ENCODE peak calls at places on chromosomes 2 and 18, in six cellular contexts. One of them, this sample, is unnamed. For H3K4me1, the result is how much of the 10 kb centered on the place peaks cover.

GRCh38 chr2:179857236-179857635 is 4.2 kb downstream of the ZNF385B start:
- DNase-seq in neural progenitor cell: peak
- DNase-seq in adipocyte: no peak
- DNase-seq in IMR-90: no peak
- DNase-seq in K562: no peak
- DNase-seq in astrocyte: no peak
- DNase-seq in this sample: no peak

GRCh38 chr2:161030260-161031063 is 129.8 kb upstream of the TANK start:
- DNase-seq in neural progenitor cell: no peak
- DNase-seq in adipocyte: peak
- DNase-seq in astrocyte: peak
- DNase-seq in IMR-90: peak
- DNase-seq in K562: no peak
- DNase-seq in this sample: no peak

GRCh38 chr18:74331404-74331803 is 15.8 kb downstream of the C18orf63 start:
- DNase-seq in IMR-90: peak
- DNase-seq in adipocyte: peak
- DNase-seq in astrocyte: peak
- DNase-seq in neural progenitor cell: peak
- DNase-seq in K562: peak
- DNase-seq in this sample: no peak

GRCh38 chr2:231039294-231039664 is 2.0 kb downstream of the C2orf72 start:
- DNase-seq in IMR-90: no peak
- DNase-seq in adipocyte: no peak
- DNase-seq in astrocyte: no peak
- DNase-seq in K562: no peak
- DNase-seq in neural progenitor cell: no peak
- DNase-seq in this sample: no peak

GRCh38 chr2:239105234-239105633 is 257.3 kb downstream of the TWIST2 start:
- DNase-seq in IMR-90: no peak
- DNase-seq in K562: no peak
- DNase-seq in adipocyte: no peak
- DNase-seq in astrocyte: no peak
- DNase-seq in neural progenitor cell: no peak
- DNase-seq in this sample: no peak

GRCh38 chr2:219368690-219369108 is 19.0 kb downstream of the DNPEP start:
- DNase-seq in adipocyte: peak
- DNase-seq in neural progenitor cell: no peak
- DNase-seq in astrocyte: peak
- DNase-seq in IMR-90: peak
- DNase-seq in K562: no peak
- DNase-seq in this sample: no peak

GRCh38 chr2:174486614-174487535 is at the start of gene GPR155:
- DNase-seq in K562: peak
- DNase-seq in adipocyte: peak
- DNase-seq in neural progenitor cell: peak
- DNase-seq in IMR-90: peak
- DNase-seq in astrocyte: peak
- DNase-seq in this sample: peak

GRCh38 chr2:160279813-160280465 is 79.9 kb upstream of the ITGB6 start:
- DNase-seq in IMR-90: peak
- DNase-seq in neural progenitor cell: no peak
- DNase-seq in adipocyte: no peak
- DNase-seq in K562: no peak
- DNase-seq in astrocyte: peak
- DNase-seq in this sample: no peak

GRCh38 chr2:5846881-5847280 is 154.7 kb downstream of the SOX11 start:
- DNase-seq in adipocyte: peak
- DNase-seq in IMR-90: peak
- DNase-seq in K562: no peak
- DNase-seq in astrocyte: peak
- DNase-seq in neural progenitor cell: no peak
- DNase-seq in this sample: no peak

GRCh38 chr2:160384791-160385190 is 108.8 kb downstream of the RBMS1 start:
- DNase-seq in neural progenitor cell: no peak
- DNase-seq in adipocyte: no peak
- DNase-seq in IMR-90: no peak
- DNase-seq in astrocyte: no peak
- DNase-seq in K562: no peak
- DNase-seq in this sample: no peak

GRCh38 chr2:173452436-173452835 is 97.8 kb downstream of the CDCA7 start:
- DNase-seq in adipocyte: no peak
- DNase-seq in K562: no peak
- DNase-seq in astrocyte: no peak
- DNase-seq in IMR-90: no peak
- DNase-seq in neural progenitor cell: peak
- DNase-seq in this sample: no peak

GRCh38 chr2:20579866-20580265 is 71.0 kb downstream of the HS1BP3 start:
- DNase-seq in adipocyte: no peak
- DNase-seq in K562: no peak
- DNase-seq in neural progenitor cell: no peak
- DNase-seq in IMR-90: no peak
- DNase-seq in astrocyte: no peak
- DNase-seq in this sample: no peak

GRCh38 chr2:26477911-26478253 is at the start of gene OTOF:
- DNase-seq in neural progenitor cell: no peak
- DNase-seq in astrocyte: peak
- DNase-seq in IMR-90: peak
- DNase-seq in K562: no peak
- DNase-seq in adipocyte: peak
- DNase-seq in this sample: no peak

GRCh38 chr2:189698020-189698887 is 23.8 kb downstream of the ANKAR start:
- DNase-seq in astrocyte: peak
- DNase-seq in IMR-90: peak
- DNase-seq in neural progenitor cell: peak
- DNase-seq in K562: peak
- DNase-seq in adipocyte: peak
- DNase-seq in this sample: peak

GRCh38 chr2:30149976-30150375 is 3.2 kb downstream of the YPEL5 start:
- DNase-seq in neural progenitor cell: no peak
- DNase-seq in K562: no peak
- DNase-seq in adipocyte: no peak
- DNase-seq in IMR-90: no peak
- DNase-seq in astrocyte: no peak
- DNase-seq in this sample: no peak

GRCh38 chr2:67638146-67638545 is 241.0 kb downstream of the ETAA1 start:
- DNase-seq in IMR-90: no peak
- DNase-seq in K562: no peak
- DNase-seq in astrocyte: no peak
- DNase-seq in adipocyte: no peak
- DNase-seq in neural progenitor cell: no peak
- DNase-seq in this sample: no peak

GRCh38 chr18:28767781-28768211 is 590.9 kb upstream of the CDH2 start:
- DNase-seq in astrocyte: peak
- DNase-seq in K562: no peak
- DNase-seq in adipocyte: peak
- DNase-seq in IMR-90: peak
- DNase-seq in neural progenitor cell: no peak
- DNase-seq in this sample: no peak

GRCh38 chr2:98004071-98004470 is 8.3 kb upstream of the TMEM131 start:
- DNase-seq in IMR-90: no peak
- DNase-seq in astrocyte: no peak
- DNase-seq in adipocyte: no peak
- DNase-seq in K562: no peak
- DNase-seq in neural progenitor cell: no peak
- DNase-seq in this sample: no peak

GRCh38 chr2:67465623-67466022 is 68.5 kb downstream of the ETAA1 start:
- DNase-seq in neural progenitor cell: no peak
- DNase-seq in IMR-90: no peak
- DNase-seq in K562: no peak
- DNase-seq in astrocyte: no peak
- DNase-seq in adipocyte: no peak
- DNase-seq in this sample: no peak

GRCh38 chr2:135411646-135412045 is 119.4 kb downstream of the ZRANB3 start:
- DNase-seq in neural progenitor cell: no peak
- DNase-seq in astrocyte: no peak
- DNase-seq in adipocyte: no peak
- DNase-seq in K562: no peak
- DNase-seq in IMR-90: no peak
- DNase-seq in this sample: no peak

GRCh38 chr2:201129044-201129505 is 13.1 kb downstream of the CFLAR start:
- DNase-seq in astrocyte: peak
- DNase-seq in IMR-90: peak
- DNase-seq in adipocyte: peak
- DNase-seq in neural progenitor cell: no peak
- DNase-seq in K562: no peak
- DNase-seq in this sample: peak

GRCh38 chr2:150403457-150403856 is 84.0 kb downstream of the RND3 start:
- DNase-seq in astrocyte: no peak
- DNase-seq in neural progenitor cell: no peak
- DNase-seq in K562: no peak
- DNase-seq in IMR-90: no peak
- DNase-seq in adipocyte: no peak
- DNase-seq in this sample: no peak

GRCh38 chr18:75208836-75209128 is 157 bp downstream of the PTGR3 start:
- DNase-seq in K562: no peak
- DNase-seq in IMR-90: no peak
- DNase-seq in neural progenitor cell: no peak
- DNase-seq in astrocyte: no peak
- DNase-seq in adipocyte: no peak
- DNase-seq in this sample: no peak

GRCh38 chr2:95052804-95053535 is 27.5 kb downstream of the MAL start:
- DNase-seq in neural progenitor cell: no peak
- DNase-seq in IMR-90: no peak
- DNase-seq in K562: no peak
- DNase-seq in astrocyte: no peak
- DNase-seq in adipocyte: no peak
- DNase-seq in this sample: no peak

GRCh38 chr18:12015697-12016062 is 34.4 kb downstream of the IMPA2 start:
- DNase-seq in IMR-90: peak
- DNase-seq in neural progenitor cell: no peak
- DNase-seq in K562: no peak
- DNase-seq in astrocyte: peak
- DNase-seq in adipocyte: peak
- DNase-seq in this sample: peak

GRCh38 chr2:135829420-135829983 is 7.5 kb downstream of the LCT start:
- DNase-seq in neural progenitor cell: no peak
- DNase-seq in astrocyte: no peak
- DNase-seq in K562: no peak
- DNase-seq in adipocyte: no peak
- DNase-seq in IMR-90: no peak
- DNase-seq in this sample: no peak

GRCh38 chr2:164657129-164657528 is 35.8 kb upstream of the GRB14 start:
- DNase-seq in neural progenitor cell: no peak
- DNase-seq in IMR-90: peak
- DNase-seq in astrocyte: peak
- DNase-seq in K562: no peak
- DNase-seq in adipocyte: peak
- DNase-seq in this sample: no peak

DNA sequence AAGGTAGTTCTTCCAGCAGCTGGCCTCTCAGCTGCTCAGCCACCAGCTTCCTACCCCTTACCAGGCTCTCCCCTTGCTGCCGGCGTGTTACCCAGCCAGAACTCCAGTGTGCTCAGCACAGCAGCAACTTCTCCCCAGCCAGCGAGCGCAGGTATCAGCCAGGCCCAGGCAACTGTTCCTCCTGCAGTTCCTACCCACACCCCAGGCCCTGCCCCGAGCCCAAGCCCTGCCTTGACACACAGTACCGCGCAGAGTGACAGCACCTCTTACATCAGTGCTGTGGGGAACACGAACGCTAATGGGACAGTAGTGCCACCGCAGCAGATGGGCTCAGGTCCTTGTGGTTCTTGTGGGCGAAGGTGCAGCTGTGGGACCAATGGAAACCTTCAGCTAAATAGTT is 52.0 kb downstream of the ZCCHC2 start:
- DNase-seq in neural progenitor cell: no peak
- DNase-seq in astrocyte: no peak
- DNase-seq in K562: no peak
- DNase-seq in adipocyte: no peak
- DNase-seq in IMR-90: no peak
- DNase-seq in this sample: no peak
- H3K4me1 ChIP-seq in neural progenitor cell: under half
- H3K4me1 ChIP-seq in astrocyte: under half
- H3K4me1 ChIP-seq in K562: under half
- H3K4me1 ChIP-seq in adipocyte: under half
- H3K4me1 ChIP-seq in IMR-90: under half
- H3K4me1 ChIP-seq in this sample: under half

DNA sequence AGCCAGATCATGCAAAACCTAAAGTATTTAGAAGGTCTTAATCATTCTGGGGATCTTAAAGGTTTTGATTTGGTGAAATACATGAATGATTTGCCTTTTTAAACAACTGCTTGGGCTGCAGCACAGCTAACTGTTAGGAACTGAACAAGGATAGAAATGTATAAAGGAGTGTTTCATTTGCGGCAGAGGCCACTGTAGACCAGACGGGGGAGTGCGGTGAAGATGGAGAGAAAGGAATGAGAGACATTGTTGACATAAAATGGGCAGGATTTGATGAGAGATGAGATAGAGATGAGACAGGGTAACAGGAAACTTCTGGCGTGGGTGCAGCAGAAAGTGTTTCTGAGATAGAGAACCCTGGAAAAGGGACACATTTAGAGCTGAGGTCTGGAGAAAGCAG is 308.1 kb downstream of the TMX3 start:
- DNase-seq in IMR-90: no peak
- DNase-seq in adipocyte: no peak
- DNase-seq in neural progenitor cell: no peak
- DNase-seq in astrocyte: no peak
- DNase-seq in K562: no peak
- DNase-seq in this sample: no peak
- H3K9ac ChIP-seq in IMR-90: no peak
- H3K9ac ChIP-seq in adipocyte: no peak
- H3K9ac ChIP-seq in neural progenitor cell: no peak
- H3K9ac ChIP-seq in astrocyte: no peak
- H3K9ac ChIP-seq in K562: no peak
- H3K9ac ChIP-seq in this sample: no peak

GRCh38 chr2:157789933-157790511 is 86.1 kb downstream of the ACVR1 start:
- DNase-seq in astrocyte: no peak
- DNase-seq in K562: no peak
- DNase-seq in adipocyte: no peak
- DNase-seq in neural progenitor cell: peak
- DNase-seq in IMR-90: no peak
- DNase-seq in this sample: peak
- H3K4me1 ChIP-seq in astrocyte: under half
- H3K4me1 ChIP-seq in K562: half or more
- H3K4me1 ChIP-seq in adipocyte: under half
- H3K4me1 ChIP-seq in neural progenitor cell: half or more
- H3K4me1 ChIP-seq in IMR-90: under half
- H3K4me1 ChIP-seq in this sample: under half

GRCh38 chr2:100978582-100979051 is 23.5 kb upstream of the RPL31 start:
- DNase-seq in astrocyte: peak
- DNase-seq in IMR-90: peak
- DNase-seq in adipocyte: peak
- DNase-seq in K562: no peak
- DNase-seq in neural progenitor cell: no peak
- DNase-seq in this sample: no peak

GRCh38 chr2:100977511-100977910 is 24.6 kb upstream of the RPL31 start:
- DNase-seq in adipocyte: no peak
- DNase-seq in astrocyte: no peak
- DNase-seq in K562: no peak
- DNase-seq in IMR-90: no peak
- DNase-seq in neural progenitor cell: no peak
- DNase-seq in this sample: no peak

GRCh38 chr2:100976061-100976460 is 26.0 kb upstream of the RPL31 start:
- DNase-seq in IMR-90: no peak
- DNase-seq in K562: no peak
- DNase-seq in adipocyte: no peak
- DNase-seq in neural progenitor cell: no peak
- DNase-seq in astrocyte: no peak
- DNase-seq in this sample: no peak

GRCh38 chr2:100975521-100975785 is 26.6 kb upstream of the RPL31 start:
- DNase-seq in adipocyte: no peak
- DNase-seq in IMR-90: no peak
- DNase-seq in K562: no peak
- DNase-seq in astrocyte: no peak
- DNase-seq in neural progenitor cell: no peak
- DNase-seq in this sample: no peak

GRCh38 chr2:100976634-100977391 is 25.3 kb upstream of the RPL31 start:
- DNase-seq in IMR-90: peak
- DNase-seq in astrocyte: peak
- DNase-seq in adipocyte: no peak
- DNase-seq in neural progenitor cell: no peak
- DNase-seq in K562: no peak
- DNase-seq in this sample: no peak
- H3K9ac ChIP-seq in IMR-90: no peak
- H3K9ac ChIP-seq in astrocyte: peak
- H3K9ac ChIP-seq in adipocyte: no peak
- H3K9ac ChIP-seq in neural progenitor cell: no peak
- H3K9ac ChIP-seq in K562: no peak
- H3K9ac ChIP-seq in this sample: no peak